ENCODE peak calls at places on chromosomes 4 and X, in seven cellular contexts. One of them, this sample, is unnamed.

GRCh38 chr4:54017974-54018373 is 46.4 kb downstream of the CHIC2 start:
- DNase-seq in cardiac muscle cell: no peak
- DNase-seq in glutamatergic neuron: no peak
- DNase-seq in transverse colon: no peak
- DNase-seq in endothelial cell: no peak
- DNase-seq in AG04450: no peak
- DNase-seq in AG09319: no peak
- DNase-seq in this sample: no peak

GRCh38 chrX:103722505-103722904 is 11.8 kb downstream of the TMEM31 start:
- DNase-seq in cardiac muscle cell: peak
- DNase-seq in glutamatergic neuron: no peak
- DNase-seq in transverse colon: no peak
- DNase-seq in endothelial cell: no peak
- DNase-seq in AG04450: peak
- DNase-seq in AG09319: no peak
- DNase-seq in this sample: peak

GRCh38 chrX:7163146-7163677 is 15.3 kb upstream of the PUDP start:
- DNase-seq in cardiac muscle cell: no peak
- DNase-seq in glutamatergic neuron: no peak
- DNase-seq in transverse colon: no peak
- DNase-seq in endothelial cell: no peak
- DNase-seq in AG04450: no peak
- DNase-seq in AG09319: no peak
- DNase-seq in this sample: no peak

GRCh38 chr4:157912212-157912611 is 260.6 kb downstream of the GASK1B start:
- DNase-seq in cardiac muscle cell: no peak
- DNase-seq in glutamatergic neuron: no peak
- DNase-seq in transverse colon: no peak
- DNase-seq in endothelial cell: no peak
- DNase-seq in AG04450: no peak
- DNase-seq in AG09319: no peak
- DNase-seq in this sample: no peak

GRCh38 chr4:74544655-74545361 is 99.9 kb downstream of the AREG start:
- DNase-seq in cardiac muscle cell: peak
- DNase-seq in glutamatergic neuron: no peak
- DNase-seq in transverse colon: no peak
- DNase-seq in endothelial cell: no peak
- DNase-seq in AG04450: no peak
- DNase-seq in AG09319: no peak
- DNase-seq in this sample: no peak

GRCh38 chr4:77600521-77601451 is 4.8 kb upstream of the CXCL13 start:
- DNase-seq in cardiac muscle cell: peak
- DNase-seq in glutamatergic neuron: no peak
- DNase-seq in transverse colon: peak
- DNase-seq in endothelial cell: peak
- DNase-seq in AG04450: no peak
- DNase-seq in AG09319: no peak
- DNase-seq in this sample: peak

GRCh38 chr4:179398414-179398813 is 1956.2 kb upstream of the AGA start:
- DNase-seq in cardiac muscle cell: no peak
- DNase-seq in glutamatergic neuron: no peak
- DNase-seq in transverse colon: no peak
- DNase-seq in endothelial cell: no peak
- DNase-seq in AG04450: no peak
- DNase-seq in AG09319: no peak
- DNase-seq in this sample: no peak

GRCh38 chr4:116387942-116388474 is 697.4 kb downstream of the TRAM1L1 start:
- DNase-seq in cardiac muscle cell: no peak
- DNase-seq in glutamatergic neuron: no peak
- DNase-seq in transverse colon: no peak
- DNase-seq in endothelial cell: no peak
- DNase-seq in AG04450: no peak
- DNase-seq in AG09319: no peak
- DNase-seq in this sample: no peak

GRCh38 chrX:110691446-110691845 is 104.2 kb downstream of the CHRDL1 start:
- DNase-seq in cardiac muscle cell: no peak
- DNase-seq in glutamatergic neuron: no peak
- DNase-seq in transverse colon: no peak
- DNase-seq in endothelial cell: no peak
- DNase-seq in AG04450: no peak
- DNase-seq in AG09319: no peak
- DNase-seq in this sample: no peak

GRCh38 chrX:57902633-57903032 is 7.6 kb downstream of the ZXDA start:
- DNase-seq in cardiac muscle cell: no peak
- DNase-seq in glutamatergic neuron: no peak
- DNase-seq in transverse colon: no peak
- DNase-seq in endothelial cell: no peak
- DNase-seq in AG04450: no peak
- DNase-seq in AG09319: no peak
- DNase-seq in this sample: no peak

GRCh38 chrX:129876734-129877395 is 29.1 kb upstream of the UTP14A start:
- DNase-seq in cardiac muscle cell: peak
- DNase-seq in glutamatergic neuron: no peak
- DNase-seq in transverse colon: no peak
- DNase-seq in endothelial cell: no peak
- DNase-seq in AG04450: no peak
- DNase-seq in AG09319: peak
- DNase-seq in this sample: peak

GRCh38 chr4:177699365-177700213 is 257.4 kb upstream of the AGA start:
- DNase-seq in cardiac muscle cell: peak
- DNase-seq in glutamatergic neuron: no peak
- DNase-seq in transverse colon: no peak
- DNase-seq in endothelial cell: no peak
- DNase-seq in AG04450: no peak
- DNase-seq in AG09319: no peak
- DNase-seq in this sample: peak

GRCh38 chr4:53563824-53564223 is 27.5 kb downstream of the LNX1 start:
- DNase-seq in cardiac muscle cell: peak
- DNase-seq in glutamatergic neuron: no peak
- DNase-seq in transverse colon: no peak
- DNase-seq in endothelial cell: no peak
- DNase-seq in AG04450: peak
- DNase-seq in AG09319: no peak
- DNase-seq in this sample: peak

GRCh38 chrX:34653811-34654210 is 3.3 kb downstream of the TMEM47 start:
- DNase-seq in cardiac muscle cell: no peak
- DNase-seq in glutamatergic neuron: no peak
- DNase-seq in transverse colon: no peak
- DNase-seq in endothelial cell: no peak
- DNase-seq in AG04450: no peak
- DNase-seq in AG09319: no peak
- DNase-seq in this sample: no peak

GRCh38 chrX:43676960-43677582 is 21.0 kb downstream of the MAOA start:
- DNase-seq in cardiac muscle cell: peak
- DNase-seq in glutamatergic neuron: no peak
- DNase-seq in transverse colon: no peak
- DNase-seq in endothelial cell: no peak
- DNase-seq in AG04450: no peak
- DNase-seq in AG09319: no peak
- DNase-seq in this sample: no peak

GRCh38 chr4:149997881-149998421 is 80.3 kb upstream of the DCLK2 start:
- DNase-seq in cardiac muscle cell: no peak
- DNase-seq in glutamatergic neuron: no peak
- DNase-seq in transverse colon: peak
- DNase-seq in endothelial cell: no peak
- DNase-seq in AG04450: no peak
- DNase-seq in AG09319: no peak
- DNase-seq in this sample: peak

GRCh38 chr4:6608758-6609414 is 31.6 kb upstream of the MRFAP1 start:
- DNase-seq in cardiac muscle cell: no peak
- DNase-seq in glutamatergic neuron: peak
- DNase-seq in transverse colon: no peak
- DNase-seq in endothelial cell: peak
- DNase-seq in AG04450: no peak
- DNase-seq in AG09319: no peak
- DNase-seq in this sample: no peak

GRCh38 chr4:121711263-121712000 is 14.7 kb upstream of the ANXA5 start:
- DNase-seq in cardiac muscle cell: peak
- DNase-seq in glutamatergic neuron: peak
- DNase-seq in transverse colon: peak
- DNase-seq in endothelial cell: peak
- DNase-seq in AG04450: peak
- DNase-seq in AG09319: peak
- DNase-seq in this sample: peak

GRCh38 chrX:10545882-10546281 is 74.5 kb downstream of the MID1 start:
- DNase-seq in cardiac muscle cell: no peak
- DNase-seq in glutamatergic neuron: no peak
- DNase-seq in transverse colon: no peak
- DNase-seq in endothelial cell: no peak
- DNase-seq in AG04450: no peak
- DNase-seq in AG09319: no peak
- DNase-seq in this sample: no peak

GRCh38 chr4:72909461-72909860 is 160.1 kb downstream of the COX18 start:
- DNase-seq in cardiac muscle cell: peak
- DNase-seq in glutamatergic neuron: no peak
- DNase-seq in transverse colon: no peak
- DNase-seq in endothelial cell: peak
- DNase-seq in AG04450: no peak
- DNase-seq in AG09319: no peak
- DNase-seq in this sample: no peak

GRCh38 chr4:108168672-108169562 is at the start of gene LEF1:
- DNase-seq in cardiac muscle cell: peak
- DNase-seq in glutamatergic neuron: peak
- DNase-seq in transverse colon: peak
- DNase-seq in endothelial cell: peak
- DNase-seq in AG04450: no peak
- DNase-seq in AG09319: no peak
- DNase-seq in this sample: no peak

GRCh38 chr4:136893638-136894037 is 638.7 kb downstream of the PCDH18 start:
- DNase-seq in cardiac muscle cell: peak
- DNase-seq in glutamatergic neuron: no peak
- DNase-seq in transverse colon: no peak
- DNase-seq in endothelial cell: no peak
- DNase-seq in AG04450: no peak
- DNase-seq in AG09319: no peak
- DNase-seq in this sample: no peak

GRCh38 chr4:39548425-39549067 is 21.3 kb upstream of the UGDH start:
- DNase-seq in cardiac muscle cell: peak
- DNase-seq in glutamatergic neuron: no peak
- DNase-seq in transverse colon: no peak
- DNase-seq in endothelial cell: no peak
- DNase-seq in AG04450: no peak
- DNase-seq in AG09319: no peak
- DNase-seq in this sample: peak

GRCh38 chr4:106583567-106583966 is 215.0 kb upstream of the GIMD1 start:
- DNase-seq in cardiac muscle cell: peak
- DNase-seq in glutamatergic neuron: no peak
- DNase-seq in transverse colon: no peak
- DNase-seq in endothelial cell: no peak
- DNase-seq in AG04450: peak
- DNase-seq in AG09319: peak
- DNase-seq in this sample: peak

DNA sequence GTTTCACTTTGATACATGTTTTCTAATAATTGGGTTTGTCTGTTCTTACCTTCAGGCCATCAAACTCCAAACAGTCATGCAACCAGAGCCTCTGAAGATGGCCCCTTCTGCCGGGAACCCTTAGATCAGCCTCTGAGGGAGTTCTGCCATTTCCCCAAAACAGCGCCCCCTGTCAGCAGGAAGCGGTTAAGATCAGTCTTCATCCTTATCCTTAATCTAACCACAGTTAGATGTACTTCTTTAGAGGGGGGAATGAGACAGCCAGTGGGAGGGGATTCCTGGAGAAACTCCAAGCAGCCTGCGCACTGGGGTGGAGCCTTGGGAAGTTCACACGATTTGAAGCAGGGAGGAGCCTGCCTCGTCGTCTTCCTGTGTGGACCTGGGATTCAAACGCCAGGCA is 185.4 kb downstream of the INPP4B start:
- DNase-seq in cardiac muscle cell: no peak
- DNase-seq in glutamatergic neuron: no peak
- DNase-seq in transverse colon: no peak
- DNase-seq in endothelial cell: no peak
- DNase-seq in AG04450: no peak
- DNase-seq in AG09319: no peak
- DNase-seq in this sample: no peak
- TF ChIP-seq CTCF in cardiac muscle cell: no peak
- TF ChIP-seq CTCF in glutamatergic neuron: no peak
- TF ChIP-seq CTCF in transverse colon: no peak
- TF ChIP-seq CTCF in endothelial cell: no peak
- TF ChIP-seq CTCF in AG04450: peak
- TF ChIP-seq CTCF in AG09319: no peak
- TF ChIP-seq CTCF in this sample: peak

GRCh38 chr4:174120446-174121142 is 162.9 kb downstream of the FBXO8 start:
- DNase-seq in cardiac muscle cell: peak
- DNase-seq in glutamatergic neuron: peak
- DNase-seq in transverse colon: no peak
- DNase-seq in endothelial cell: peak
- DNase-seq in AG04450: peak
- DNase-seq in AG09319: peak
- DNase-seq in this sample: peak
- TF ChIP-seq CTCF in cardiac muscle cell: peak
- TF ChIP-seq CTCF in glutamatergic neuron: peak
- TF ChIP-seq CTCF in transverse colon: peak
- TF ChIP-seq CTCF in endothelial cell: peak
- TF ChIP-seq CTCF in AG04450: peak
- TF ChIP-seq CTCF in AG09319: peak
- TF ChIP-seq CTCF in this sample: peak

DNA sequence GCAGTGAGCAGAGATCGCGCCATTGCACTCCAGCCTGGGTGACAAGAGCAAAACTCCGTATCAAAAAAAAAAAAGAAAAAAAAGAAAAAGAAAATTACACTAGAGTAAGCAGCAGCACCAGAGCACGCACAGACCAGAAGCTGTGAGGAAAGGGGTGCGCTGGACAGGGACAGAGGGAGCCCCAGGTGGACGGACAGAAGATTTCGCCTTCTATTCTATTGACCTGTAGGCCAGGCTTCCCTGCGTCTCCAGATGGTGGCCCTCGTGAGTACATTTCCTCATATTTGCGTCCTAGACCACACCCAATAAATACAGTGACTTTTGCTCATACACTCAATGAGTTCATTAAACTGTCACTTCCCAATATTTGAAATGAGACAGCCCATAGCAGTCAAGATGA is 19.1 kb downstream of the MTNR1A start:
- DNase-seq in cardiac muscle cell: no peak
- DNase-seq in glutamatergic neuron: no peak
- DNase-seq in transverse colon: no peak
- DNase-seq in endothelial cell: no peak
- DNase-seq in AG04450: no peak
- DNase-seq in AG09319: no peak
- DNase-seq in this sample: no peak
- TF ChIP-seq CTCF in cardiac muscle cell: no peak
- TF ChIP-seq CTCF in glutamatergic neuron: no peak
- TF ChIP-seq CTCF in transverse colon: no peak
- TF ChIP-seq CTCF in endothelial cell: no peak
- TF ChIP-seq CTCF in AG04450: no peak
- TF ChIP-seq CTCF in AG09319: no peak
- TF ChIP-seq CTCF in this sample: no peak

GRCh38 chr4:81722229-81722900 is 250.7 kb upstream of the RASGEF1B start:
- DNase-seq in cardiac muscle cell: no peak
- DNase-seq in glutamatergic neuron: peak
- DNase-seq in transverse colon: peak
- DNase-seq in endothelial cell: no peak
- DNase-seq in AG04450: no peak
- DNase-seq in AG09319: no peak
- DNase-seq in this sample: no peak

GRCh38 chr4:81723927-81724587 is 252.3 kb upstream of the RASGEF1B start:
- DNase-seq in cardiac muscle cell: peak
- DNase-seq in glutamatergic neuron: no peak
- DNase-seq in transverse colon: peak
- DNase-seq in endothelial cell: no peak
- DNase-seq in AG04450: no peak
- DNase-seq in AG09319: no peak
- DNase-seq in this sample: no peak

GRCh38 chr4:81723044-81723884 is 251.6 kb upstream of the RASGEF1B start:
- DNase-seq in cardiac muscle cell: no peak
- DNase-seq in glutamatergic neuron: no peak
- DNase-seq in transverse colon: no peak
- DNase-seq in endothelial cell: no peak
- DNase-seq in AG04450: no peak
- DNase-seq in AG09319: no peak
- DNase-seq in this sample: no peak

GRCh38 chr4:81724925-81725329 is 253.2 kb upstream of the RASGEF1B start:
- DNase-seq in cardiac muscle cell: peak
- DNase-seq in glutamatergic neuron: peak
- DNase-seq in transverse colon: peak
- DNase-seq in endothelial cell: no peak
- DNase-seq in AG04450: no peak
- DNase-seq in AG09319: no peak
- DNase-seq in this sample: no peak
- TF ChIP-seq CTCF in cardiac muscle cell: no peak
- TF ChIP-seq CTCF in glutamatergic neuron: no peak
- TF ChIP-seq CTCF in transverse colon: no peak
- TF ChIP-seq CTCF in endothelial cell: no peak
- TF ChIP-seq CTCF in AG04450: no peak
- TF ChIP-seq CTCF in AG09319: no peak
- TF ChIP-seq CTCF in this sample: no peak

This sample was measured in HFFc6.